ENCODE peak calls at places on chromosomes 7 and 10, in ten cellular contexts. I is stomach, X is thyroid gland, S is endothelial cell, V is kidney epithelial cell, N is AG09319, F is IMR-90, L is BJ, Z is bronchial epithelial cell, J is breast epithelium. W is an unnamed sample.

GRCh38 chr10:122112021-122112616 is 123.2 kb downstream of the TACC2 start:
- DNase-seq in I (no peak), X (no peak), S (no peak), V (no peak), N (no peak), F (peak), L (no peak), Z (peak), J (no peak), W (no peak)

GRCh38 chr7:72538856-72539255 is 126.7 kb upstream of the CALN1 start:
- DNase-seq in I (no peak), X (no peak), S (no peak), V (no peak), N (no peak), F (no peak), L (no peak), Z (no peak), J (no peak), W (no peak)

GRCh38 chr7:142001163-142001874 is 5.6 kb downstream of the MGAM start:
- DNase-seq in I (no peak), X (no peak), S (no peak), V (peak), N (no peak), F (no peak), L (no peak), Z (peak), J (no peak), W (no peak)

GRCh38 chr7:83178796-83179195 is 16.1 kb upstream of the PCLO start:
- DNase-seq in I (no peak), X (no peak), S (no peak), V (no peak), N (no peak), F (no peak), L (no peak), Z (no peak), J (no peak), W (no peak)

GRCh38 chr7:6228865-6229264 is 43.6 kb downstream of the CYTH3 start:
- DNase-seq in I (no peak), X (no peak), S (no peak), V (no peak), N (no peak), F (peak), L (peak), Z (no peak), J (no peak), W (no peak)

GRCh38 chr7:149764481-149765398 is 8.6 kb downstream of the ZNF467 start:
- DNase-seq in I (no peak), X (no peak), S (peak), V (no peak), N (no peak), F (no peak), L (no peak), Z (no peak), J (no peak), W (peak)

GRCh38 chr7:138935438-138936079 is 45.6 kb downstream of the KIAA1549 start:
- DNase-seq in I (no peak), X (peak), S (no peak), V (peak), N (peak), F (peak), L (peak), Z (peak), J (no peak), W (peak)

GRCh38 chr7:132390705-132391104 is 185.6 kb downstream of the PLXNA4 start:
- DNase-seq in I (no peak), X (no peak), S (no peak), V (no peak), N (no peak), F (peak), L (no peak), Z (no peak), J (no peak), W (no peak)

GRCh38 chr7:155510975-155511595 is 35.3 kb downstream of the CNPY1 start:
- DNase-seq in I (no peak), X (no peak), S (no peak), V (no peak), N (no peak), F (no peak), L (no peak), Z (no peak), J (no peak), W (no peak)

DNA sequence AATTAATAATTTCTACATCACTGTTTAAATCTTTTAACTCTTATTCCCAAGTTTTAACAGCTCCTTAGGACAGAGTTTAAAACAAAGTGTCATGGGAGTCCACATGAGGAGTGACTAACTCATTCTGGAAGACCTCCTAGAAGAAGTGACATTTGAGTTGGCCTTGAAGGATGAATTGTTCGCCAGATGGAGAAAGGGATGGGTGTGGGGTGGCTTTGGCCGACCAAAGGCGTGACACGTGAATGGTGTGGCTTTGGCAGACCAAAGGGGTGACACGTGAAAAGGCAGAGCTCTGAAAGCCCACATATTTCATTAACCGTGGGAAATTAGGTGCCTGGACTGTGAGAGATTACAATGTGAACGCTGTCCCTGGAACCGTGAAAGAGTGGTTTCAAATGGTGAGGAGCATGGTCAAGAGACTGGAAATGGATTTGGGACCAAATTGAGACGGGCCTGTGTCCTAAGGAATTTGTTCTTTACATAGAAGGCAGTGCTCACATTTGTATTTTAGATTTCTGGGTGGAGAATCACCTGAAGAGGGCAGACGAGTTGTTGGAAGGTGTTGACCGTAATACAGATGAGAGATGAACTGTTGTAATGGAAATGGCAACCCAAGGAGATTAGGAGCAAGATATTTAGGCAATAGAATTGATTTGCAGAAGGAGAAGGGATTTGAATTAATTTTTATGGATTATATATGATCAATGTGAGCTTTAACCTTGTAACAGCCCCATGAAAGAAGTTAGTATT is 228.1 kb downstream of the BICC1 start:
- DNase-seq in I (no peak), X (no peak), S (no peak), V (no peak), N (no peak), F (no peak), L (no peak), Z (no peak), J (no peak), W (no peak)
- TF ChIP-seq CTCF in I (no peak), X (no peak), S (no peak), V (no peak), N (no peak), F (no peak), L (no peak), Z (no peak), J (no peak), W (no peak)

DNA sequence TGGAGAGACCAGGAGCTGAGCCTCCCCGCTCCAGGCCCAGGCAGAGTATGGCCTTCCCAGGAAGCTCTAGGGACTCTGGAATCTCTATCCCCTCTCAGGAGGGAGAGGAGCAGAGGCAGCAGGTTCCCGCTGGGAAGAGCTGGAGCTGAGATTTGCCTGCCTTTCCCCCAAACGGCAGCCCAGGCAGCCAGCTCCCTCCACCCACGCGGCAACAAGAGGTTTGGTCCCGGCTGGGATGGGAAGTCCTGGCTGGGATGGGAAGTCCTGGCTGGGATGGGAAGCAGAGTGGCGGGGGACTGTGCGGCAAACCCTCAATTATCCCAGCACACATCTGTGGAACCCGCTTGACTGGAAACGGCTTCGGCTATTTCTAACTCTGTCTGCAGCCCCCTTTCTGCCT is 222.9 kb downstream of the ELFN1 start:
- DNase-seq in I (no peak), X (no peak), S (no peak), V (no peak), N (no peak), F (no peak), L (no peak), Z (no peak), J (no peak), W (peak)
- TF ChIP-seq CTCF in I (no peak), X (no peak), S (no peak), V (no peak), N (no peak), F (no peak), L (no peak), Z (no peak), J (no peak), W (no peak)

DNA sequence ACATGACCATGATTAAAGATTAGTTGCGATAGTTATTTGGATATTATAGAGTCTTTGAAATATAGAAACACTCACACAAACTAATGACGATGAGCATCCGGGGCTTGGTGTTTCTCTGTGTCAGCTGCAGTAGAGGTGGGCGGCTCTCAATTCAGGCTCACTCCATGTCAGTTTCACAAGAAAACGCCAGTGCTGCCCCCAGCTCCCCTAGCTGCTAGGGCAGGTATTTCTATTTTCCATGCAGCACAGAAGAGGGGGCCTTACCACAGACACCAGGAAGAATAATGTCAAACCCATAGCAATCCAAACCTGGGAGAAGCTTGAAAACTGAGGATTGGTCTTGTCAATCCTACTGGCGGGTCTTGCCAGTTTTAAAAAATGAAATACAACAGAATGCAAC is 197.1 kb downstream of the PHTF2 start:
- DNase-seq in I (no peak), X (no peak), S (no peak), V (no peak), N (no peak), F (peak), L (no peak), Z (no peak), J (no peak), W (peak)
- TF ChIP-seq CTCF in I (peak), X (no peak), S (peak), V (peak), N (no peak), F (peak), L (peak), Z (no peak), J (no peak), W (peak)

DNA sequence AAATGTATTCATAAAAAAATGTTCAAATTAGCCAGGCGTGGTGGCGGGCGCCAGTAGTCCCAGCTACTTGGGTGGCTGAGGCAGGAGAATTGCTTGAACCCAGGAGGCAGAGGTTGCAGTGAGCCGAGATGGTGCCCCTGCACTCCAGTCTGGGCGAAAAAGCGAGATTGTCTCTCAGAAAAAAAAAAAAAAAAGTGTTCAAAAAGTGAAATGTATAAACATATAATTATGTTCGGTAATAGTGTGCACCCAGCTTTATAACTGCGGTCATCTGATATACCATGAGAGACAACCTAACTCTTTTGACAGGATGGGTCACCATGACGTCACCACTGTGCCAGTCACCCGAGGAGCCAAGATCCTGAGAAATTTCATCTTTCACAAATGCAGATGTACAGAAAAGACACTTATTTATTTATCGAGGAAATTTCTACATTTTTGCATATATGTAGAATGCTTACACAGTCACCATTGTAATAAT is 594 bp upstream of the RP9 start:
- DNase-seq in I (no peak), X (no peak), S (no peak), V (no peak), N (no peak), F (peak), L (no peak), Z (peak), J (no peak), W (no peak)
- TF ChIP-seq CTCF in I (no peak), X (no peak), S (no peak), V (no peak), N (no peak), F (no peak), L (no peak), Z (no peak), J (no peak), W (no peak)

GRCh38 chr7:100124301-100125229 is 2.2 kb upstream of the MBLAC1 start:
- DNase-seq in I (no peak), X (no peak), S (no peak), V (no peak), N (no peak), F (no peak), L (no peak), Z (no peak), J (no peak), W (no peak)
- TF ChIP-seq CTCF in I (no peak), X (no peak), S (no peak), V (no peak), N (no peak), F (no peak), L (no peak), Z (no peak), J (no peak), W (no peak)

DNA sequence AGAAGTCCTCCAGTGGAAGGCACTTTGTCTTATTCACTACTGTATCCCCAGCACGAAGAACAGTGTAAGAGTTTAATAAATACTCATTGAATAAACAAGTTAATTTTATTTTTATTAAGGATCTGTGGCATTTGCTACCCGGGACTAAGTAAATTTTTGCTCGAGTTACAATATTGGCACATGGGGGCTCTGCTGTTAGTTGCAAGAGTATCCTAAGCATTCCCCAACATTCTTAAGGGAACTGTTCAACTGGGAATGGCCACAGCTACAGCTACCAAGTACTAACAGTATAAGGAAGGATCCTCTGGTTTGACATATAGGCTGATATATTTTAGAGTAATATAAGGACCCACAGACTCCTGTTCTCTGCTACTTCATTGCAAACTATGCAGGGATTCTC is 8.7 kb upstream of the LRRTM3 start:
- DNase-seq in I (no peak), X (no peak), S (no peak), V (no peak), N (no peak), F (no peak), L (no peak), Z (no peak), J (no peak), W (no peak)
- TF ChIP-seq CTCF in I (no peak), X (no peak), S (no peak), V (no peak), N (no peak), F (no peak), L (no peak), Z (no peak), J (no peak), W (no peak)

W was measured in glutamatergic neuron.